ENCODE peak calls at places on chromosome 5, in seven cellular contexts. V is H4; B is transverse colon; S is activated CD8-positive, alpha-beta memory T cell treated with anti-CD3 and anti-CD28 coated beads, Interleukin-2, amount 50 U/mL, for 4 hours; H is RPMI7951; M is NCI-H1105; J is HL-60. L is an unnamed sample.

GRCh38 chr5:71743135-71743534 is 24.1 kb downstream of the CARTPT start:
- DNase-seq in S (no peak), J (no peak), B (no peak), M (no peak), H (no peak), V (no peak), L (no peak)

GRCh38 chr5:58477760-58478159 is 13.5 kb upstream of the GAPT start:
- DNase-seq in B (no peak), H (no peak), M (no peak), V (no peak), S (no peak), J (no peak), L (no peak)

GRCh38 chr5:159341914-159342313 is 11.6 kb upstream of the IL12B start:
- DNase-seq in M (peak), H (peak), B (peak), J (peak), V (peak), S (peak), L (no peak)

GRCh38 chr5:34698754-34699153 is 42.6 kb downstream of the RAI14 start:
- DNase-seq in S (no peak), V (no peak), J (no peak), M (no peak), H (no peak), B (no peak), L (no peak)

GRCh38 chr5:11346336-11346735 is 557.9 kb downstream of the CTNND2 start:
- DNase-seq in V (no peak), M (no peak), S (no peak), J (no peak), H (no peak), B (no peak), L (no peak)

GRCh38 chr5:137195483-137195882 is 303.6 kb downstream of the SPOCK1 start:
- DNase-seq in V (peak), M (no peak), B (no peak), J (no peak), S (no peak), H (peak), L (no peak)

GRCh38 chr5:150541397-150541675 is 33.4 kb downstream of the NDST1 start:
- DNase-seq in B (no peak), H (no peak), M (no peak), V (no peak), S (no peak), J (no peak), L (no peak)

GRCh38 chr5:102911973-102912372 is 156.9 kb downstream of the PAM start:
- DNase-seq in S (no peak), V (peak), B (no peak), J (no peak), M (no peak), H (peak), L (no peak)

GRCh38 chr5:65994117-65994786 is 67.9 kb downstream of the ERBIN start:
- DNase-seq in M (no peak), S (no peak), H (no peak), J (no peak), B (no peak), V (no peak), L (no peak)

GRCh38 chr5:43603535-43604363 is 769 bp downstream of the NNT start:
- DNase-seq in H (peak), B (peak), V (peak), J (peak), S (peak), M (peak), L (no peak)

GRCh38 chr5:9456435-9457042 is 89.3 kb downstream of the SEMA5A start:
- DNase-seq in H (peak), V (peak), M (no peak), B (no peak), S (no peak), J (no peak), L (no peak)

GRCh38 chr5:65707663-65708062 is 14.2 kb downstream of the SGTB start:
- DNase-seq in B (no peak), M (no peak), V (no peak), J (no peak), S (no peak), H (no peak), L (no peak)

GRCh38 chr5:88672644-88673493 is 210.1 kb downstream of the MEF2C start:
- DNase-seq in V (peak), M (no peak), H (peak), J (no peak), B (no peak), S (no peak), L (peak)

GRCh38 chr5:14871084-14871572 is 450 bp downstream of the ANKH start:
- DNase-seq in M (no peak), J (no peak), B (peak), H (no peak), V (no peak), S (peak), L (no peak)

GRCh38 chr5:148020247-148020646 is 43.5 kb upstream of the SPINK5 start:
- DNase-seq in S (no peak), J (no peak), V (peak), M (no peak), B (no peak), H (no peak), L (no peak)

GRCh38 chr5:150209020-150209635 is 19.3 kb downstream of the SLC6A7 start:
- DNase-seq in M (no peak), J (peak), V (no peak), S (peak), B (peak), H (peak), L (no peak)

GRCh38 chr5:157269165-157269671 is 3.3 kb downstream of the CYFIP2 start:
- DNase-seq in H (no peak), M (no peak), J (peak), S (no peak), V (no peak), B (no peak), L (no peak)

GRCh38 chr5:128596071-128596470 is 58.0 kb upstream of the FBN2 start:
- DNase-seq in S (no peak), J (no peak), H (peak), M (no peak), B (no peak), V (no peak), L (no peak)

GRCh38 chr5:96904054-96904931 is 28.0 kb downstream of the ERAP2 start:
- DNase-seq in M (no peak), S (no peak), V (no peak), H (no peak), B (no peak), J (no peak), L (no peak)

GRCh38 chr5:108747111-108748009 is at the start of gene FER:
- DNase-seq in B (no peak), M (no peak), S (peak), J (no peak), V (peak), H (peak), L (no peak)

GRCh38 chr5:6236858-6237481 is 141.4 kb downstream of the MED10 start:
- DNase-seq in H (no peak), V (no peak), J (no peak), B (no peak), S (no peak), M (no peak), L (no peak)

L was measured in DMS 273 treated with DMSO at 0.1 percent for 48 hours.